ENCODE peak calls at places on chromosomes 13 and 19, in ten cellular contexts. Q, T, S, G, A, V, F, M, H and N are unnamed samples.

GRCh38 chr19:23075031-23075733 is 41.6 kb upstream of the ZNF730 start:
- DNase-seq in T (peak; percentile 53), A (peak; percentile 32), G (peak; percentile 86), H (peak; percentile 26), V (peak; percentile 97), F (peak; percentile 46), Q (no peak), M (no peak), S (peak; percentile 85), N (peak; percentile 40)

GRCh38 chr13:79581870-79582315 is 100.9 kb downstream of the NDFIP2 start:
- DNase-seq in S (peak; percentile 60), F (peak; percentile 54), G (no peak), Q (no peak), T (no peak), A (peak; percentile 12), V (peak; percentile 38), M (no peak), H (peak; percentile 11), N (no peak)

GRCh38 chr13:25874064-25874737 is 177.6 kb downstream of the SHISA2 start:
- DNase-seq in H (no peak), G (no peak), S (no peak), A (no peak), V (no peak), M (no peak), T (no peak), Q (no peak), F (no peak), N (no peak)

GRCh38 chr13:107553838-107554237 is 661.5 kb downstream of the LIG4 start:
- DNase-seq in F (peak; percentile 2), G (no peak), A (no peak), Q (no peak), H (no peak), T (no peak), V (no peak), S (peak; percentile 39), M (no peak), N (no peak)

GRCh38 chr13:28429685-28430290 is 65.1 kb downstream of the FLT1 start:
- DNase-seq in Q (no peak), V (peak; percentile 87), H (no peak), A (no peak), G (peak; percentile 90), T (no peak), F (peak; percentile 35), S (peak; percentile 61), M (no peak), N (no peak)

GRCh38 chr19:35908977-35909683 is 1.0 kb upstream of the TYROBP start:
- DNase-seq in G (peak; percentile 92), Q (no peak), F (no peak), A (peak; percentile 50), V (no peak), H (no peak), T (peak; percentile 72), M (peak; percentile 90), S (no peak), N (no peak)

GRCh38 chr13:23288995-23289394 is 108.2 kb downstream of the SGCG start:
- DNase-seq in A (no peak), F (no peak), Q (no peak), G (no peak), S (no peak), V (no peak), T (no peak), M (no peak), H (no peak), N (no peak)

GRCh38 chr19:48549380-48549779 is 2.6 kb upstream of the SULT2B1 start:
- DNase-seq in T (no peak), H (no peak), Q (no peak), S (no peak), V (no peak), M (no peak), A (no peak), F (no peak), G (no peak), N (no peak)

GRCh38 chr13:29587645-29588044 is 7.8 kb downstream of the SLC7A1 start:
- DNase-seq in M (no peak), F (no peak), Q (no peak), S (peak; percentile 74), A (no peak), V (no peak), H (no peak), T (no peak), G (no peak), N (no peak)

GRCh38 chr19:3830841-3831589 is 37.8 kb downstream of the ZFR2 start:
- DNase-seq in H (no peak), V (no peak), A (no peak), M (no peak), Q (no peak), T (no peak), F (no peak), S (no peak), G (no peak), N (no peak)

GRCh38 chr19:13091400-13092161 is 11.1 kb downstream of the LYL1 start:
- DNase-seq in M (peak; percentile 96), V (peak; percentile 59), T (no peak), F (peak; percentile 96), H (no peak), S (peak; percentile 86), Q (no peak), A (peak; percentile 87), G (no peak), N (no peak)

GRCh38 chr19:54804101-54804500 is 691 bp downstream of the KIR2DL4 start:
- DNase-seq in Q (no peak), H (no peak), S (no peak), V (no peak), M (no peak), G (no peak), T (no peak), F (no peak), A (no peak), N (no peak)

GRCh38 chr13:75762066-75762937 is 126.2 kb downstream of the LMO7 start:
- DNase-seq in S (peak; percentile 58), A (no peak), M (no peak), T (no peak), G (no peak), F (no peak), H (no peak), Q (peak; percentile 40), V (no peak), N (peak; percentile 60)

GRCh38 chr19:43765109-43765876 is 10.5 kb upstream of the SMG9 start:
- DNase-seq in H (peak; percentile 88), T (no peak), F (peak; percentile 96), Q (peak; percentile 89), V (peak; percentile 60), M (peak; percentile 86), A (no peak), S (peak; percentile 92), G (peak; percentile 42), N (peak; percentile 86)

GRCh38 chr13:111882351-111882750 is 184.6 kb upstream of the SOX1 start:
- DNase-seq in G (no peak), H (no peak), Q (no peak), M (no peak), T (no peak), F (no peak), A (no peak), S (no peak), V (no peak), N (no peak)

GRCh38 chr19:48609571-48610108 is 3.1 kb downstream of the SPACA4 start:
- DNase-seq in Q (no peak), T (no peak), S (no peak), H (no peak), V (peak; percentile 26), G (no peak), F (no peak), A (no peak), M (no peak), N (no peak)

GRCh38 chr13:101309014-101309619 is 107.2 kb downstream of the NALCN start:
- DNase-seq in F (peak; percentile 98), H (no peak), S (peak; percentile 83), G (no peak), A (no peak), Q (peak; percentile 40), V (no peak), T (no peak), M (no peak), N (no peak)

GRCh38 chr19:5608271-5608666 is 14.3 kb downstream of the SAFB2 start:
- DNase-seq in G (no peak), M (no peak), T (no peak), Q (no peak), F (no peak), H (no peak), V (no peak), A (no peak), S (no peak), N (no peak)

GRCh38 chr13:89923731-89924130 is 1423.8 kb upstream of the MIR17HG start:
- DNase-seq in M (no peak), Q (peak; percentile 6), H (no peak), A (no peak), G (no peak), V (no peak), S (peak; percentile 76), F (no peak), T (no peak), N (no peak)

GRCh38 chr13:67880916-67881315 is 650.8 kb upstream of the PCDH9 start:
- DNase-seq in Q (peak; percentile 11), T (no peak), G (no peak), S (peak; percentile 0), M (no peak), V (no peak), H (no peak), A (no peak), F (no peak), N (no peak)

GRCh38 chr19:47520343-47520806 is 5.5 kb upstream of the NAPA start:
- DNase-seq in G (no peak), A (no peak), F (no peak), T (no peak), V (no peak), M (no peak), Q (no peak), H (no peak), S (no peak), N (no peak)

GRCh38 chr19:23436318-23436717 is 41.0 kb upstream of the ZNF91 start:
- DNase-seq in G (peak; percentile 56), S (no peak), M (no peak), Q (no peak), A (no peak), T (no peak), V (no peak), H (no peak), F (no peak), N (no peak)